ENCODE peak calls at places on chromosomes 12 and 14, in eight cellular contexts. One of them, this sample, is unnamed.

GRCh38 chr12:127282786-127283565 is 984.0 kb upstream of the TMEM132C start:
- DNase-seq in AG10803: peak; percentile 39
- DNase-seq in heart right ventricle: no peak
- DNase-seq in WTC11: no peak
- DNase-seq in Peyer's patch: no peak
- DNase-seq in CD8-positive, alpha-beta T cell: no peak
- DNase-seq in A549: no peak
- DNase-seq in spleen: no peak
- DNase-seq in this sample: no peak

GRCh38 chr12:72272731-72273498 is 745 bp downstream of the TRHDE start:
- DNase-seq in AG10803: no peak
- DNase-seq in heart right ventricle: peak; percentile 18
- DNase-seq in WTC11: peak; percentile 24
- DNase-seq in Peyer's patch: no peak
- DNase-seq in CD8-positive, alpha-beta T cell: no peak
- DNase-seq in A549: no peak
- DNase-seq in spleen: peak; percentile 72
- DNase-seq in this sample: no peak

GRCh38 chr14:44531648-44532047 is 24.6 kb upstream of the FSCB start:
- DNase-seq in AG10803: no peak
- DNase-seq in heart right ventricle: no peak
- DNase-seq in WTC11: no peak
- DNase-seq in Peyer's patch: no peak
- DNase-seq in CD8-positive, alpha-beta T cell: no peak
- DNase-seq in A549: no peak
- DNase-seq in spleen: no peak
- DNase-seq in this sample: no peak

GRCh38 chr14:101183376-101184103 is 280.0 kb upstream of the RTL1 start:
- DNase-seq in AG10803: no peak
- DNase-seq in heart right ventricle: no peak
- DNase-seq in WTC11: peak; percentile 86
- DNase-seq in Peyer's patch: no peak
- DNase-seq in CD8-positive, alpha-beta T cell: no peak
- DNase-seq in A549: no peak
- DNase-seq in spleen: peak; percentile 66
- DNase-seq in this sample: no peak

GRCh38 chr14:94173471-94173884 is 644 bp upstream of the PPP4R4 start:
- DNase-seq in AG10803: no peak
- DNase-seq in heart right ventricle: no peak
- DNase-seq in WTC11: peak; percentile 31
- DNase-seq in Peyer's patch: peak; percentile 50
- DNase-seq in CD8-positive, alpha-beta T cell: peak; percentile 35
- DNase-seq in A549: no peak
- DNase-seq in spleen: peak; percentile 81
- DNase-seq in this sample: no peak

GRCh38 chr12:111435661-111436201 is 30.0 kb downstream of the SH2B3 start:
- DNase-seq in AG10803: no peak
- DNase-seq in heart right ventricle: no peak
- DNase-seq in WTC11: no peak
- DNase-seq in Peyer's patch: no peak
- DNase-seq in CD8-positive, alpha-beta T cell: no peak
- DNase-seq in A549: no peak
- DNase-seq in spleen: peak; percentile 87
- DNase-seq in this sample: no peak

GRCh38 chr12:75489187-75489586 is 8.6 kb downstream of the GLIPR1 start:
- DNase-seq in AG10803: no peak
- DNase-seq in heart right ventricle: no peak
- DNase-seq in WTC11: no peak
- DNase-seq in Peyer's patch: no peak
- DNase-seq in CD8-positive, alpha-beta T cell: no peak
- DNase-seq in A549: no peak
- DNase-seq in spleen: no peak
- DNase-seq in this sample: no peak

GRCh38 chr14:105184461-105184860 is 3.3 kb upstream of the NUDT14 start:
- DNase-seq in AG10803: no peak
- DNase-seq in heart right ventricle: no peak
- DNase-seq in WTC11: no peak
- DNase-seq in Peyer's patch: no peak
- DNase-seq in CD8-positive, alpha-beta T cell: no peak
- DNase-seq in A549: no peak
- DNase-seq in spleen: no peak
- DNase-seq in this sample: no peak

DNA sequence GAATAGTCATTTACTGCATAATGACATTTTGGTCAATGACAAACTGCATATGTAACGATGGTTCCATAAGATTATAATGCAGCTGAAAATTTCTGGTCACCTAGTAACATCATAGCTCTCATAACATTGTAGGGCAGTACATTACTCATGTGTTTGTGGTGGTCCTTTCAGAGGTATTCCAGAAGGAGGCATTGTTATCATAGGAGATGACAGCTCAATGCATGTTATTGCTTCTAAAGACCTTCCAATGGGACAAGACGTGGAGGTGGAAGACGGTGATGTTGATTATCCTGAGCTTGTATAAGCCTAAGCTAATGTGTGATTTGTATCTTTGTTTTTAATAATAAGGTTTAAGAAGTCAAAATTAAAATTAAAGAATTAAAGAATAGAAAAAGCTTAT is 43.8 kb upstream of the TSPAN11 start:
- DNase-seq in AG10803: peak; percentile 24
- DNase-seq in heart right ventricle: no peak
- DNase-seq in WTC11: no peak
- DNase-seq in Peyer's patch: no peak
- DNase-seq in CD8-positive, alpha-beta T cell: no peak
- DNase-seq in A549: no peak
- DNase-seq in spleen: no peak
- DNase-seq in this sample: no peak
- TF ChIP-seq CTCF in AG10803: peak; percentile 43
- TF ChIP-seq CTCF in heart right ventricle: no peak
- TF ChIP-seq CTCF in WTC11: no peak
- TF ChIP-seq CTCF in Peyer's patch: no peak
- TF ChIP-seq CTCF in CD8-positive, alpha-beta T cell: no peak
- TF ChIP-seq CTCF in A549: no peak
- TF ChIP-seq CTCF in spleen: no peak
- TF ChIP-seq CTCF in this sample: no peak

GRCh38 chr14:69571449-69571878 is 3.2 kb downstream of the CCDC177 start:
- DNase-seq in AG10803: no peak
- DNase-seq in heart right ventricle: no peak
- DNase-seq in WTC11: no peak
- DNase-seq in Peyer's patch: no peak
- DNase-seq in CD8-positive, alpha-beta T cell: no peak
- DNase-seq in A549: peak; percentile 49
- DNase-seq in spleen: no peak
- DNase-seq in this sample: no peak

GRCh38 chr14:69572634-69573135 is 2.0 kb downstream of the CCDC177 start:
- DNase-seq in AG10803: no peak
- DNase-seq in heart right ventricle: no peak
- DNase-seq in WTC11: peak; percentile 24
- DNase-seq in Peyer's patch: no peak
- DNase-seq in CD8-positive, alpha-beta T cell: no peak
- DNase-seq in A549: peak; percentile 23
- DNase-seq in spleen: no peak
- DNase-seq in this sample: no peak

GRCh38 chr14:69570836-69571330 is 3.8 kb downstream of the CCDC177 start:
- DNase-seq in AG10803: no peak
- DNase-seq in heart right ventricle: no peak
- DNase-seq in WTC11: no peak
- DNase-seq in Peyer's patch: no peak
- DNase-seq in CD8-positive, alpha-beta T cell: no peak
- DNase-seq in A549: no peak
- DNase-seq in spleen: no peak
- DNase-seq in this sample: no peak

GRCh38 chr14:69573205-69573840 is 1.3 kb downstream of the CCDC177 start:
- DNase-seq in AG10803: no peak
- DNase-seq in heart right ventricle: no peak
- DNase-seq in WTC11: no peak
- DNase-seq in Peyer's patch: no peak
- DNase-seq in CD8-positive, alpha-beta T cell: no peak
- DNase-seq in A549: peak; percentile 17
- DNase-seq in spleen: no peak
- DNase-seq in this sample: no peak

DNA sequence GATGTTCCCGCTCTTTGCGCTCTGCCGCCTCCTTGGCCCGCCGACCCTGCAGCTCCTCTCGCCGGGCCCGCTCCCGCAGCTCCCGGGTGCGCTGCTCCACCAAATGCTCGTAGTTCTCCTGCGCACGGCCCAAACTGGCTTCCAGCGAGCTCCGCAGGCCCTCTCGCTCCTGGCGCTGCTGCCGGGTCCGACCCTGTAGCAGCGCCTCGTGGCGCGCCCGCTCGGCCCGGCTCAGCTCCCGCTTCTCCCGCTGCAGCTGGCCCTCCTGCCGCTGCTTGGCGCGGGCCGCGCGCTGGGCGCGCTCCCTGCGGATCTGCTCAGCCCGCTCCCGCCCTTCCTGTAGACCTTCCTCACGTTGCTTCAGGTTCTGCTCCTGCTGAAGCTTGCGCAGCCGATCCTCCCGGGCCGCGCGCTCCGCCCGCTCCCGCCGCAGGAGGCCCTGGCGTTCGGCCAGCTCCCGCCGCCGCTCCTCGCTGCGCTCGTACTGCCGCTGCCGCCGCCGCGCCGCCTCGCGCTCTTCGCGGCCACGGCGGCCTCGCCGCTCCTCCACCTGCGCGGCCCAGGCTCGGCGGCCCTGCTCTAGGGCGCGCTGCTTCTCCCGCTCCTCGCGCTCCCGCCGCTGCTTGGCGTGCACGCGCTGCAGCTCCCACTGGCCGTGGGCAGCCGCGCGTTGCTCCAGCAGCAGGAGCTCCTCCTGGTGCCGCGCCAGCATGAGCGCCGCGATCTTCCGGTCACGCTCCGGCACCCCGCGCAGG is 2.6 kb downstream of the CCDC177 start:
- DNase-seq in AG10803: no peak
- DNase-seq in heart right ventricle: no peak
- DNase-seq in WTC11: peak; percentile 61
- DNase-seq in Peyer's patch: no peak
- DNase-seq in CD8-positive, alpha-beta T cell: no peak
- DNase-seq in A549: peak; percentile 50
- DNase-seq in spleen: no peak
- DNase-seq in this sample: no peak
- TF ChIP-seq CTCF in AG10803: no peak
- TF ChIP-seq CTCF in heart right ventricle: no peak
- TF ChIP-seq CTCF in WTC11: no peak
- TF ChIP-seq CTCF in Peyer's patch: no peak
- TF ChIP-seq CTCF in CD8-positive, alpha-beta T cell: no peak
- TF ChIP-seq CTCF in A549: no peak
- TF ChIP-seq CTCF in spleen: no peak
- TF ChIP-seq CTCF in this sample: no peak

GRCh38 chr12:6053541-6053940 is 70.9 kb downstream of the VWF start:
- DNase-seq in AG10803: peak; percentile 49
- DNase-seq in heart right ventricle: no peak
- DNase-seq in WTC11: no peak
- DNase-seq in Peyer's patch: no peak
- DNase-seq in CD8-positive, alpha-beta T cell: no peak
- DNase-seq in A549: no peak
- DNase-seq in spleen: peak; percentile 51
- DNase-seq in this sample: no peak

GRCh38 chr12:6059221-6059620 is 65.2 kb downstream of the VWF start:
- DNase-seq in AG10803: no peak
- DNase-seq in heart right ventricle: no peak
- DNase-seq in WTC11: no peak
- DNase-seq in Peyer's patch: no peak
- DNase-seq in CD8-positive, alpha-beta T cell: no peak
- DNase-seq in A549: no peak
- DNase-seq in spleen: no peak
- DNase-seq in this sample: no peak

GRCh38 chr12:6057693-6058092 is 66.8 kb downstream of the VWF start:
- DNase-seq in AG10803: no peak
- DNase-seq in heart right ventricle: no peak
- DNase-seq in WTC11: peak; percentile 78
- DNase-seq in Peyer's patch: no peak
- DNase-seq in CD8-positive, alpha-beta T cell: no peak
- DNase-seq in A549: no peak
- DNase-seq in spleen: peak; percentile 41
- DNase-seq in this sample: no peak

GRCh38 chr12:6058481-6059161 is 65.8 kb downstream of the VWF start:
- DNase-seq in AG10803: no peak
- DNase-seq in heart right ventricle: no peak
- DNase-seq in WTC11: no peak
- DNase-seq in Peyer's patch: peak; percentile 66
- DNase-seq in CD8-positive, alpha-beta T cell: no peak
- DNase-seq in A549: no peak
- DNase-seq in spleen: no peak
- DNase-seq in this sample: no peak

DNA sequence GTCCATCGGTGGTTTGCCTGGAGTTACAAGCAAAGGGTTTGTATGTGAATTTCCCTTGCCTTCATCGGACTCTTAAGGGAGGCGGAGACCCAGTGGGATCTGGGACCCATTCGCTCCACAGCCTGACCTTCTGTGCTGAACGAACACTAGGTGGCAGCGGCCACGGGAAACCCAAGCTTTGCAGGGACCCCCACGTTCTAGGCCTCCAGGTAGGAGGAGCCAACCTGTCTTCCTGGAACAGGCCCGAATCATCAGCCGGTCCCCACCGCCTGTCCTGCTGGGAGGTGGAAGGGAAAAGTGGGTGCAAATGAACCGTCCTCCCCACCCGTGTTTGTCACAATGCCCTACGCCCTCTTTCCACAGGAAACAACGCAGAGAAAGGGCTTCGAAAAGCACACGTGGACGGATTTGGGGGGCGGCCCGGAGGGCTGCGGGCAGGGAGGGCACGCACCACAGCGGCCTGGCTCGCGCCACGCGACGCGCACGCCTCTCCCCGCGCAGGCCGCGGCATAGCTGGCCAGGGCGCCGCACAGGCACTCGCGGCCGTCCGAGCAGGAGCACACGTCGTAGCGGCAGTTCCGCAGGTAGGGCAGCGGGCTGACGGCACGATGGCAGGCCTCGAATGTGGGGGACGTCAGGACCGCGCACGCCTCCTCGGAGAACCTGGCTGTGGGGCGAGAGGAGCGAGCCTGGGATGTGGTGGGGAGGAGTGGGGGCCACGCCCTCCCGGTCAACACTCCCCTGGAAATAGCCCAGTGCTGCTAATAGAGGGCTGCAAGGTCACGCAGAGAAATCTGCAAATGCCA is 67.9 kb downstream of the VWF start:
- DNase-seq in AG10803: no peak
- DNase-seq in heart right ventricle: no peak
- DNase-seq in WTC11: peak; percentile 70
- DNase-seq in Peyer's patch: no peak
- DNase-seq in CD8-positive, alpha-beta T cell: peak; percentile 53
- DNase-seq in A549: peak; percentile 39
- DNase-seq in spleen: no peak
- DNase-seq in this sample: no peak
- TF ChIP-seq CTCF in AG10803: peak; percentile 22
- TF ChIP-seq CTCF in heart right ventricle: no peak
- TF ChIP-seq CTCF in WTC11: no peak
- TF ChIP-seq CTCF in Peyer's patch: peak; percentile 35
- TF ChIP-seq CTCF in CD8-positive, alpha-beta T cell: peak; percentile 33
- TF ChIP-seq CTCF in A549: no peak
- TF ChIP-seq CTCF in spleen: no peak
- TF ChIP-seq CTCF in this sample: no peak

DNA sequence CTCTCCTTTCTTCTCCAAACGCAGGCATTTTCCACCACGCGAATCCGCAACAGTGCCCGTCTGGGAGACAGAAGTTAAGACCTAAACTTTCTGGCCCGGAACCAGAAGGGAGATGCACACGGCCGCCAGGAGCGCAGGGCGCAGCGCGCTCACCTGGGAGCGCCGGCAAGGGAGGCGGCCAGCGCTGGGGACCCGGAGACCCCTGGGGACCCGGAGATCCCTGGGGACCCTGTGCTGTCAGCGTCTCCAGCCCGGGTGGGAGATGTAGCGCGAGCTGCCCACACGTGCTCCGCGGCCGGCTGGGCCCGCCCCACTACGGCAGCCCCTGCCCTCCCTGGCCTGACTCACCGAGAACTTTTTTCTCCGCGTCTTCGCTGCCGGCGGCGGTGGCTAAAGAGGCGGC is 620 bp downstream of the YBX3 start:
- DNase-seq in AG10803: peak; percentile 58
- DNase-seq in heart right ventricle: peak; percentile 50
- DNase-seq in WTC11: no peak
- DNase-seq in Peyer's patch: peak; percentile 55
- DNase-seq in CD8-positive, alpha-beta T cell: peak; percentile 49
- DNase-seq in A549: no peak
- DNase-seq in spleen: peak; percentile 86
- DNase-seq in this sample: peak; percentile 57
- TF ChIP-seq CTCF in AG10803: peak; percentile 14
- TF ChIP-seq CTCF in heart right ventricle: no peak
- TF ChIP-seq CTCF in WTC11: no peak
- TF ChIP-seq CTCF in Peyer's patch: peak; percentile 34
- TF ChIP-seq CTCF in CD8-positive, alpha-beta T cell: peak; percentile 25
- TF ChIP-seq CTCF in A549: no peak
- TF ChIP-seq CTCF in spleen: no peak
- TF ChIP-seq CTCF in this sample: no peak